ENCODE peak calls at places on chromosomes 1 and 21, in ten cellular contexts. B is upper lobe of right lung; D is A549; C is kidney; A is PC-9; Q is cardiac muscle cell; N is tibial artery; I is CD4-positive, alpha-beta T cell; V is SJCRH30; R is K562. X is an unnamed sample.
A peak's percentile ranks its signal among the peaks of the same experiment; 100 is the strongest.

GRCh38 chr1:8158995-8159394 is 132.9 kb upstream of the ERRFI1 start:
- DNase-seq in R (no peak), Q (no peak), D (no peak), V (no peak), A (no peak), N (no peak), C (no peak), B (no peak), I (no peak), X (no peak)

GRCh38 chr1:25727026-25727818 is 72.8 kb upstream of the SELENON start:
- DNase-seq in Q (no peak), V (peak; percentile 52), C (no peak), B (no peak), A (no peak), R (no peak), N (no peak), I (no peak), D (no peak), X (no peak)

GRCh38 chr1:41343790-41344679 is 17.2 kb upstream of the FOXO6 start:
- DNase-seq in N (no peak), B (peak; percentile 52), R (no peak), D (no peak), A (peak; percentile 35), I (no peak), Q (no peak), C (no peak), V (no peak), X (no peak)

GRCh38 chr21:35831791-35832190 is 228.5 kb downstream of the SETD4 start:
- DNase-seq in Q (no peak), D (no peak), V (no peak), C (no peak), R (no peak), A (no peak), I (no peak), B (no peak), N (no peak), X (no peak)

GRCh38 chr1:216750031-216750627 is 26.9 kb upstream of the ESRRG start:
- DNase-seq in Q (peak; percentile 82), D (peak; percentile 36), C (no peak), R (no peak), I (no peak), V (peak; percentile 39), B (no peak), N (no peak), A (no peak), X (no peak)

GRCh38 chr1:109083923-109084322 is 6.6 kb upstream of the TMEM167B start:
- DNase-seq in N (no peak), C (no peak), D (no peak), Q (no peak), I (no peak), B (no peak), A (peak; percentile 21), V (peak; percentile 75), R (no peak), X (no peak)

GRCh38 chr1:1437904-1438376 is 2.5 kb downstream of the VWA1 start:
- DNase-seq in Q (no peak), A (no peak), C (peak; percentile 87), R (peak; percentile 13), V (peak; percentile 62), B (peak; percentile 82), N (no peak), D (peak; percentile 62), I (no peak), X (peak; percentile 25)

GRCh38 chr21:44455524-44456206 is 355 bp downstream of the LRRC3 start:
- DNase-seq in C (peak; percentile 75), N (no peak), V (no peak), R (peak; percentile 24), Q (peak; percentile 55), B (peak; percentile 85), A (no peak), D (peak; percentile 49), I (peak; percentile 13), X (no peak)

GRCh38 chr21:23687154-23687553 is 1920.1 kb downstream of the MRPL39 start:
- DNase-seq in Q (no peak), A (no peak), V (no peak), N (no peak), D (no peak), B (no peak), C (no peak), R (no peak), I (no peak), X (no peak)

GRCh38 chr1:18529714-18530113 is 49.0 kb downstream of the KLHDC7A start:
- DNase-seq in N (no peak), Q (no peak), A (no peak), V (no peak), I (no peak), D (no peak), R (no peak), B (peak; percentile 18), C (no peak), X (no peak)

GRCh38 chr1:212485895-212486590 is 53.3 kb downstream of the NENF start:
- DNase-seq in V (peak; percentile 90), Q (peak; percentile 17), B (peak; percentile 88), R (peak; percentile 39), N (peak; percentile 69), D (peak; percentile 97), C (peak; percentile 93), I (no peak), A (peak; percentile 100), X (peak; percentile 74)

GRCh38 chr1:85952460-85952859 is 204.1 kb downstream of the COL24A1 start:
- DNase-seq in A (no peak), N (no peak), B (no peak), R (no peak), V (peak; percentile 53), I (no peak), D (no peak), C (no peak), Q (no peak), X (no peak)

GRCh38 chr1:152928671-152929070 is 18.3 kb upstream of the SPRR5 start:
- DNase-seq in I (no peak), N (no peak), B (no peak), A (peak; percentile 54), Q (no peak), C (no peak), D (peak; percentile 20), R (no peak), V (no peak), X (no peak)

GRCh38 chr1:152924191-152924590 is 15.8 kb downstream of the IVL start:
- DNase-seq in B (no peak), C (no peak), I (no peak), A (no peak), Q (no peak), D (no peak), R (no peak), N (no peak), V (no peak), X (no peak)

GRCh38 chr1:152926091-152926490 is 17.7 kb downstream of the IVL start:
- DNase-seq in A (peak; percentile 54), D (peak; percentile 48), I (no peak), C (no peak), R (no peak), V (no peak), Q (no peak), N (no peak), B (no peak), X (no peak)
- H3K9me3 ChIP-seq in A (peaks cover 7% of the 10 kb centered on the region), D (no peaks in the 10 kb centered on the region), I (no peaks in the 10 kb centered on the region), C (peaks cover 5% of the 10 kb centered on the region), R (no peaks in the 10 kb centered on the region), V (no peaks in the 10 kb centered on the region), Q (no peaks in the 10 kb centered on the region), N (no peaks in the 10 kb centered on the region), B (no peaks in the 10 kb centered on the region), X (no peaks in the 10 kb centered on the region)

GRCh38 chr1:173900992-173901391 is 16.1 kb downstream of the SERPINC1 start:
- DNase-seq in A (no peak), Q (no peak), B (no peak), V (no peak), N (no peak), D (no peak), C (no peak), R (no peak), I (no peak), X (no peak)
- H3K9me3 ChIP-seq in A (no peaks in the 10 kb centered on the region), Q (no peaks in the 10 kb centered on the region), B (no peaks in the 10 kb centered on the region), V (no peaks in the 10 kb centered on the region), N (no peaks in the 10 kb centered on the region), D (no peaks in the 10 kb centered on the region), C (no peaks in the 10 kb centered on the region), R (no peaks in the 10 kb centered on the region), I (no peaks in the 10 kb centered on the region), X (no peaks in the 10 kb centered on the region)

GRCh38 chr21:31521515-31521914 is 138.0 kb upstream of the SOD1 start:
- DNase-seq in A (no peak), R (no peak), I (no peak), N (no peak), D (no peak), V (no peak), C (no peak), Q (no peak), B (no peak), X (no peak)

GRCh38 chr21:31517664-31518402 is 141.7 kb upstream of the SOD1 start:
- DNase-seq in R (no peak), B (no peak), I (no peak), A (no peak), C (no peak), Q (no peak), V (no peak), N (no peak), D (no peak), X (no peak)

GRCh38 chr21:31524140-31524539 is 135.4 kb upstream of the SOD1 start:
- DNase-seq in Q (no peak), R (no peak), D (peak; percentile 19), B (no peak), C (no peak), N (no peak), I (no peak), A (no peak), V (no peak), X (no peak)

GRCh38 chr21:31518580-31518979 is 140.9 kb upstream of the SOD1 start:
- DNase-seq in V (no peak), D (no peak), Q (no peak), R (no peak), C (no peak), A (no peak), N (no peak), I (no peak), B (no peak), X (no peak)

DNA sequence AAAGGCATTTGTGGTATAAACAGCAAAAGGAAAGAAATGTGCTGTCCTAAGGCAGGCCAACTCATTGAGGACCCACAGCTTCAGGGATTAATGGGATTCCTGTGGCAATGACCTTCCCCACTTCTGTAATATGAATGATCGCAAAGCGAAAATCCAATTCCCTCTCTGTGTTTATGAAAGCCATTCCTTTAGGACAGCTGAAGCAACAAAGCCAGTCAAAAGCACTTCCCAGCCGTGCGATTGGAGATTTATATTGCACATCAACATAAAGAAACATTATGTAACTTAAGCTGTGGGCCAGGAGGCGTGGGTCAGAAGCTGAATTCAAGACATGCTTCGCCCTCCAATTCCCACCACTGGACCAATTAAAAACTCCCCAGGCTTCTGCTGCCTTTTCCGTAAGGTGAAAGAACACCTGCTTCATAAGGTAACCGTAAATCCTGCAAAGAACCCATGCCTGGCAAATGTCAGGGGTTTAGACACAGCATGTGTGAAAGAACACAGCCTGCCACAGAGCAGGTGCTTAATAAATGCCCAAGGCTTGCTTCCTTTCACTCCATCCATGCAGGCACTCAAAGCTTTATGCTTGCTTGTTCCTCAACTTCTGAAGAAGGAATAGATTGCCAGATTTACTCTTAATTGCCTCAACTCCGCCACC is 138.9 kb upstream of the SOD1 start:
- DNase-seq in Q (no peak), D (no peak), B (no peak), C (no peak), V (peak; percentile 83), N (no peak), A (no peak), I (no peak), R (no peak), X (no peak)
- H3K9me3 ChIP-seq in Q (no peaks in the 10 kb centered on the region), D (no peaks in the 10 kb centered on the region), B (no peaks in the 10 kb centered on the region), C (no peaks in the 10 kb centered on the region), V (no peaks in the 10 kb centered on the region), N (no peaks in the 10 kb centered on the region), A (no peaks in the 10 kb centered on the region), I (no peaks in the 10 kb centered on the region), R (no peaks in the 10 kb centered on the region), X (no peaks in the 10 kb centered on the region)

GRCh38 chr1:248231117-248231516 is at the start of gene OR2M4:
- DNase-seq in N (no peak), I (no peak), A (no peak), C (no peak), D (no peak), Q (no peak), B (no peak), R (no peak), V (no peak), X (no peak)
- H3K9me3 ChIP-seq in N (no peaks in the 10 kb centered on the region), I (no peaks in the 10 kb centered on the region), A (no peaks in the 10 kb centered on the region), C (peaks cover 7% of the 10 kb centered on the region), D (peaks cover 8% of the 10 kb centered on the region), Q (no peaks in the 10 kb centered on the region), B (no peaks in the 10 kb centered on the region), R (peaks cover 4% of the 10 kb centered on the region), V (no peaks in the 10 kb centered on the region), X (peaks cover 5% of the 10 kb centered on the region)